ENCODE peak calls at places on chromosomes 6 and 20, in eight cellular contexts. C is fibroblast of lung; A is stimulated activated CD4-positive, alpha-beta T cell treated with anti-CD3 and anti-CD28 coated beads, Interleukin-1b, Interleukin-23, amount 100 ng/mL, for 4 hours; Y is activated CD4-positive, alpha-beta T cell treated with anti-CD3 and anti-CD28 coated beads, Interleukin-2, amount 50 U/mL, for 1 hour; L is iris pigment epithelial cell; M is AG08396; J is NCI-H446 treated with DMSO at 0.1 percent for 48 hours; O is hippocampal formation. I is an unnamed sample.

GRCh38 chr6:164010446-164011071 is 596.0 kb downstream of the QKI start:
- DNase-seq in C (peak; percentile 41), A (no peak), Y (no peak), L (no peak), M (no peak), J (no peak), O (peak; percentile 32), I (peak; percentile 26)

GRCh38 chr6:72826033-72826432 is 204.2 kb downstream of the KCNQ5 start:
- DNase-seq in C (peak; percentile 66), A (no peak), Y (no peak), L (peak; percentile 28), M (peak; percentile 12), J (no peak), O (no peak), I (no peak)

GRCh38 chr6:8829296-8829695 is 394.0 kb upstream of the SLC35B3 start:
- DNase-seq in C (no peak), A (no peak), Y (no peak), L (no peak), M (no peak), J (no peak), O (no peak), I (no peak)

GRCh38 chr6:72560721-72561593 is 60.9 kb upstream of the KCNQ5 start:
- DNase-seq in C (peak; percentile 25), A (no peak), Y (no peak), L (peak; percentile 2), M (no peak), J (no peak), O (no peak), I (no peak)

GRCh38 chr6:162726997-162727346 is 594 bp downstream of the PRKN start:
- DNase-seq in C (peak; percentile 3), A (no peak), Y (no peak), L (no peak), M (peak; percentile 25), J (no peak), O (no peak), I (no peak)

GRCh38 chr20:3420211-3420707 is 12.8 kb upstream of the DNAAF9 start:
- DNase-seq in C (peak; percentile 42), A (no peak), Y (no peak), L (peak; percentile 82), M (no peak), J (peak; percentile 47), O (peak; percentile 12), I (peak; percentile 11)

GRCh38 chr6:140071601-140072062 is 697.2 kb upstream of the CITED2 start:
- DNase-seq in C (peak; percentile 95), A (no peak), Y (no peak), L (peak; percentile 94), M (no peak), J (no peak), O (no peak), I (no peak)

GRCh38 chr6:129575378-129576118 is 134.4 kb downstream of the ARHGAP18 start:
- DNase-seq in C (peak; percentile 66), A (no peak), Y (no peak), L (peak; percentile 78), M (peak; percentile 29), J (peak; percentile 6), O (no peak), I (no peak)

GRCh38 chr20:40414843-40415615 is 274.0 kb downstream of the MAFB start:
- DNase-seq in C (no peak), A (no peak), Y (no peak), L (no peak), M (no peak), J (no peak), O (no peak), I (no peak)

GRCh38 chr6:68967549-68968300 is 332.6 kb downstream of the ADGRB3 start:
- DNase-seq in C (peak; percentile 26), A (no peak), Y (peak; percentile 38), L (peak; percentile 25), M (peak; percentile 33), J (peak; percentile 3), O (peak; percentile 19), I (peak; percentile 11)

GRCh38 chr6:44696099-44696498 is 308.6 kb downstream of the CDC5L start:
- DNase-seq in C (peak; percentile 88), A (no peak), Y (no peak), L (peak; percentile 74), M (no peak), J (no peak), O (no peak), I (no peak)

GRCh38 chr20:54170963-54171362 is 2.8 kb downstream of the CYP24A1 start:
- DNase-seq in C (no peak), A (no peak), Y (no peak), L (no peak), M (no peak), J (no peak), O (no peak), I (no peak)

GRCh38 chr6:129498950-129499870 is 210.8 kb downstream of the ARHGAP18 start:
- DNase-seq in C (peak; percentile 63), A (no peak), Y (no peak), L (peak; percentile 63), M (no peak), J (no peak), O (no peak), I (no peak)

GRCh38 chr6:131861356-131861755 is 53.5 kb downstream of the ENPP1 start:
- DNase-seq in C (peak; percentile 83), A (no peak), Y (no peak), L (peak; percentile 89), M (no peak), J (no peak), O (no peak), I (no peak)

GRCh38 chr6:27889628-27890315 is 22.4 kb downstream of the OR2B2 start:
- DNase-seq in C (no peak), A (no peak), Y (no peak), L (no peak), M (no peak), J (no peak), O (no peak), I (no peak)

GRCh38 chr6:161319231-161319630 is 45.4 kb upstream of the AGPAT4 start:
- DNase-seq in C (no peak), A (no peak), Y (no peak), L (no peak), M (no peak), J (no peak), O (peak; percentile 67), I (no peak)

GRCh38 chr6:144153260-144153659 is 2.9 kb downstream of the STX11 start:
- DNase-seq in C (no peak), A (no peak), Y (no peak), L (no peak), M (no peak), J (no peak), O (peak; percentile 9), I (no peak)

GRCh38 chr6:87702589-87702945 is 534 bp upstream of the AKIRIN2 start:
- DNase-seq in C (peak; percentile 77), A (no peak), Y (no peak), L (peak; percentile 80), M (no peak), J (no peak), O (no peak), I (no peak)

GRCh38 chr6:139919107-139920026 is 544.9 kb upstream of the CITED2 start:
- DNase-seq in C (no peak), A (no peak), Y (no peak), L (no peak), M (no peak), J (no peak), O (no peak), I (no peak)